ENCODE peak calls at places on chromosomes 6 and 20, in five cellular contexts. V is coronary artery; E is H9; C is CD8-positive, alpha-beta T cell; T is GM12865. A is an unnamed sample.

GRCh38 chr20:46945465-46945864 is 50.8 kb downstream of the EYA2 start:
- DNase-seq in E (no peak), T (no peak), V (no peak), C (no peak), A (no peak)

GRCh38 chr20:20211988-20212518 is 155.9 kb upstream of the INSM1 start:
- DNase-seq in T (no peak), V (no peak), C (no peak), E (no peak), A (no peak)

GRCh38 chr6:11700118-11700718 is 78.4 kb downstream of the ADTRP start:
- DNase-seq in C (no peak), E (no peak), V (no peak), T (peak), A (peak)

GRCh38 chr6:21586760-21587181 is 6.8 kb upstream of the SOX4 start:
- DNase-seq in V (no peak), E (no peak), T (no peak), C (no peak), A (no peak)

GRCh38 chr20:35267092-35267491 is 10.8 kb downstream of the MMP24OS start:
- DNase-seq in C (no peak), T (no peak), E (no peak), V (no peak), A (no peak)

GRCh38 chr20:47358052-47358671 is 1.7 kb upstream of the ZMYND8 start:
- DNase-seq in E (no peak), C (no peak), T (no peak), V (no peak), A (no peak)

GRCh38 chr6:3310051-3310448 is 51.3 kb downstream of the PSMG4 start:
- DNase-seq in C (no peak), E (no peak), V (peak), T (no peak), A (no peak)

GRCh38 chr6:19892250-19892649 is 55.1 kb downstream of the ID4 start:
- DNase-seq in E (no peak), C (no peak), V (no peak), T (no peak), A (no peak)

GRCh38 chr6:20712011-20712410 is 177.8 kb downstream of the CDKAL1 start:
- DNase-seq in V (no peak), E (no peak), C (no peak), T (no peak), A (no peak)

GRCh38 chr6:137879885-137880430 is 12.9 kb downstream of the TNFAIP3 start:
- DNase-seq in V (no peak), T (no peak), E (peak), C (no peak), A (no peak)

GRCh38 chr20:47262008-47262364 is 94.5 kb downstream of the ZMYND8 start:
- DNase-seq in C (no peak), E (no peak), V (no peak), T (peak), A (no peak)

GRCh38 chr6:8939615-8940014 is 504.3 kb upstream of the SLC35B3 start:
- DNase-seq in T (peak), V (no peak), E (no peak), C (no peak), A (no peak)

GRCh38 chr20:38165089-38165965 is at the start of gene TGM2:
- DNase-seq in E (peak), V (peak), T (peak), C (no peak), A (peak)

GRCh38 chr6:150150821-150151646 is 8.2 kb downstream of the PPP1R14C start:
- DNase-seq in E (no peak), T (no peak), V (no peak), C (no peak), A (no peak)

GRCh38 chr6:127515234-127515793 is 3.8 kb downstream of the MTCL3 start:
- DNase-seq in T (no peak), C (no peak), V (no peak), E (peak), A (peak)

GRCh38 chr6:169243154-169243553 is 10.5 kb downstream of the THBS2 start:
- DNase-seq in T (no peak), V (no peak), E (no peak), C (no peak), A (no peak)

GRCh38 chr6:117677553-117678131 is 2.4 kb downstream of the NUS1 start:
- DNase-seq in C (peak), V (no peak), T (no peak), E (no peak), A (no peak)

GRCh38 chr6:30542404-30542725 is 13.9 kb downstream of the GNL1 start:
- DNase-seq in E (no peak), T (peak), C (peak), V (no peak), A (no peak)

GRCh38 chr6:30543824-30544223 is 12.5 kb downstream of the GNL1 start:
- DNase-seq in C (peak), T (no peak), E (no peak), V (no peak), A (no peak)

GRCh38 chr6:30544666-30545272 is 11.5 kb downstream of the GNL1 start:
- DNase-seq in C (no peak), E (no peak), V (no peak), T (peak), A (peak)

GRCh38 chr6:30541515-30542403 is 14.5 kb downstream of the GNL1 start:
- DNase-seq in E (peak), T (peak), C (peak), V (no peak), A (peak)

DNA sequence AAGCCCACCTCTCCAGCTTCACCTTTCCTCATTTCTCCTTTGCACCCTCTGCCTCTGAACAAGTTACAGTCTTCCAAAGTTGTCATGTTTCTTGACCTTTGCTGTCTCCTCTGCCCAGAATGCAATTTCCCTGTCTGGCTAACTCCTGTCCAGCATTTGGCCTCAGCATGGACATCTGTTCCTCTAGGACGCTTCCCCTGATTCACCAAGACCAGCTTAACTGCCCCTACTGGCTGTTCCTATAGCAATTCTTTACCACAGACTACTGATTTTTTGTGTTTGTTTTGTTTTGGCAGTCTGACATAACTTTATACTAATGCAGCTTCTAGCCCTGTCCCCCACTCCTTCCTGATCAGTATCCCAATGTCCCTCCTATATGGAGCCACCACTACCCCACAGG is 13.4 kb downstream of the GNL1 start:
- DNase-seq in E (no peak), T (no peak), C (no peak), V (no peak), A (no peak)
- TF ChIP-seq CTCF in E (no peak), T (no peak), C (no peak), V (no peak), A (no peak)

GRCh38 chr6:88761237-88762031 is 202.0 kb downstream of the RNGTT start:
- DNase-seq in E (no peak), C (no peak), V (no peak), T (peak), A (peak)
- TF ChIP-seq CTCF in E (peak), C (no peak), V (no peak), T (peak), A (no peak)

DNA sequence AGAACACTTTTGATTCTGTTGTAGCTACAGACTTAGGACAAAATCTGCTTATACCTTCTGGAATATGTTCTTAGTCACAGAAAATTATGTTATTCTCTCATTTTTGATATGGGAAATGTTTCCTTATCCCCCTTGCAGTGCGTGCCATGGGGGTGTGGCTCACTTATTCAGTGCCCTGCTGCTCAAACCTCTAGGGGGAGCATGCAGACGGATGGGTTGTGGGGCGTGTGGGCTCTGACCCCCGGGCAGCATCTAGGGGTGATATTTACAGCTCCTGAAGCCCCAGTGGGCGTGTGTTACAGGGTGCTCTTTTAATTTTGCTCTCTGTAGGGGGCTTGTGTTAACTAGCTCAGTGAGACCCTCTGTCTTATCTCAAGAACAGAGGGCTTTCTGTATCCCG is 61.3 kb upstream of the FERMT1 start:
- DNase-seq in T (no peak), C (no peak), E (no peak), V (no peak), A (no peak)
- TF ChIP-seq CTCF in T (peak), C (no peak), E (peak), V (no peak), A (peak)

DNA sequence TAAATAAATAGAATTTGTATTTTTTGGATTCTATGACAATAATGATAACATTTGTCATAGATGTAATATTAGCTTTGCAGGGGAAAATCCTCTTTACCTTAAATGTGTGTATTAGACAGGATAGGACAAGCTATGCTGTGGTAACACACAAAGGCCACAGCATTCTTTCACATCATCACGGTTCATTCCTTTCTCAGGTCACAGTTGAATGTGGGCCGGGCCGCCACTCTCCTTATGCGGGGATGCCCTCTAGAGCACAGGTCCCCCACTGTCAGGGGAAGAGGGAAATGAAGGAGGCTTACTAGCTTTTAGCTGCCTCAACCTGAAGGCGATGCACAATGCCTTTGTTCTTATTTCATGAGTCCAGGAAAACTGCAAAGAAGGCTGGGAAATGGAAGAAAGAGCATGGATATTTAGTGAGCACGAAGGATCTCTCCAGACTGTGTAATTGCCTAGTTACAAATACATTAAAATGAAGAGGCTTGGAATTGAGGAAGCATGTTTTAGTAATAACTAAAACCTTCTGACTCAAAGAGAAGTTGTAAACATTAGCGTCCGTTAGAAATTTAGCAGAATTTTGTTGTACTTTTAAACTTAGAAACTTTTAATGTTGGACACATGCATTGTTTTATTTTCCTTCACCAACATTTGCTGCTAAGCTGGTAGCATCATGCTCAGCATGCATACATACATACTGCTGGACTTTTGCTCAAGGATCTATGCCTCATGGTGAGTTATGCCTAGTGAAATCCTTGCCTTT is 248.9 kb upstream of the FOXQ1 start:
- DNase-seq in C (no peak), V (no peak), E (peak), T (peak), A (no peak)
- TF ChIP-seq CTCF in C (no peak), V (no peak), E (peak), T (no peak), A (no peak)

GRCh38 chr20:51172558-51173428 is 149.9 kb upstream of the KCNG1 start:
- DNase-seq in T (no peak), V (peak), C (no peak), E (peak), A (no peak)

GRCh38 chr20:51176446-51176845 is 153.5 kb upstream of the KCNG1 start:
- DNase-seq in C (no peak), T (no peak), E (no peak), V (no peak), A (no peak)

GRCh38 chr20:51175724-51176123 is 152.8 kb upstream of the KCNG1 start:
- DNase-seq in E (no peak), T (no peak), C (no peak), V (no peak), A (no peak)

GRCh38 chr20:51175156-51175555 is 152.2 kb upstream of the KCNG1 start:
- DNase-seq in T (no peak), E (no peak), V (no peak), C (no peak), A (no peak)

GRCh38 chr20:51174536-51174935 is 151.6 kb upstream of the KCNG1 start:
- DNase-seq in E (no peak), T (no peak), C (no peak), V (peak), A (no peak)
- TF ChIP-seq CTCF in E (peak), T (no peak), C (no peak), V (no peak), A (no peak)

GRCh38 chr6:28207244-28208179 is 17.6 kb upstream of the ZSCAN9 start:
- DNase-seq in T (peak), E (peak), C (no peak), V (no peak), A (peak)
- TF ChIP-seq CTCF in T (no peak), E (no peak), C (no peak), V (no peak), A (no peak)

A was measured in GM20000.